ENCODE peak calls at places on chromosome 1, in ten cellular contexts. D is LoVo; X is effector memory CD8-positive, alpha-beta T cell; M is activated T-helper 1 cell treated with Interleukin-2 at 50 U/mL for 16 hours; A is activated naive CD4-positive, alpha-beta T cell; L is GM12865; N is EH; P is GM23248; W is AG10803; Z is A549. I is an unnamed sample.

GRCh38 chr1:43655953-43656352 is 6.0 kb downstream of the KDM4A start:
- DNase-seq in D (no peak), X (no peak), M (no peak), A (no peak), L (no peak), N (no peak), P (no peak), W (no peak), Z (no peak), I (no peak)

GRCh38 chr1:208929575-208929974 is 653.9 kb upstream of the CAMK1G start:
- DNase-seq in D (no peak), X (no peak), M (no peak), A (no peak), L (no peak), N (peak), P (peak), W (peak), Z (no peak), I (no peak)

GRCh38 chr1:29409616-29410015 is 173.3 kb downstream of the PTPRU start:
- DNase-seq in D (no peak), X (no peak), M (no peak), A (no peak), L (no peak), N (no peak), P (no peak), W (no peak), Z (no peak), I (no peak)

GRCh38 chr1:164723296-164723731 is 164.3 kb downstream of the PBX1 start:
- DNase-seq in D (no peak), X (no peak), M (no peak), A (no peak), L (no peak), N (no peak), P (no peak), W (no peak), Z (no peak), I (no peak)

GRCh38 chr1:228426518-228427175 is 10.0 kb upstream of the TRIM17 start:
- DNase-seq in D (no peak), X (no peak), M (no peak), A (no peak), L (no peak), N (no peak), P (no peak), W (no peak), Z (no peak), I (no peak)

GRCh38 chr1:100463809-100464424 is 74.0 kb upstream of the GPR88 start:
- DNase-seq in D (no peak), X (peak), M (no peak), A (peak), L (peak), N (peak), P (peak), W (peak), Z (peak), I (peak)

GRCh38 chr1:160639652-160640051 is 7.2 kb downstream of the SLAMF1 start:
- DNase-seq in D (peak), X (no peak), M (no peak), A (no peak), L (peak), N (peak), P (no peak), W (no peak), Z (no peak), I (no peak)

GRCh38 chr1:7048395-7048794 is 263.1 kb downstream of the CAMTA1 start:
- DNase-seq in D (no peak), X (no peak), M (no peak), A (no peak), L (no peak), N (no peak), P (no peak), W (no peak), Z (no peak), I (no peak)